ENCODE peak calls at places on chromosomes 3 and 15, in eight cellular contexts. S is heart right ventricle, X is HFFc6, H is mammary epithelial cell, E is ovary, A is AG04450, L is SK-N-SH, O is AG09309. N is an unnamed sample.

GRCh38 chr3:49174586-49174985 is 3.2 kb downstream of the KLHDC8B start:
- DNase-seq in S (no peak), X (no peak), H (no peak), E (no peak), A (no peak), L (no peak), O (no peak), N (no peak)

GRCh38 chr3:49377483-49377882 is 19.3 kb upstream of the GPX1 start:
- DNase-seq in S (no peak), X (no peak), H (peak), E (no peak), A (no peak), L (no peak), O (no peak), N (peak)

GRCh38 chr15:74789171-74789627 is 7.3 kb downstream of the CSK start:
- DNase-seq in S (no peak), X (no peak), H (no peak), E (no peak), A (no peak), L (no peak), O (no peak), N (peak)

GRCh38 chr3:160225181-160226025 is at the start of gene C3orf80:
- DNase-seq in S (peak), X (peak), H (peak), E (no peak), A (no peak), L (peak), O (no peak), N (peak)

GRCh38 chr3:66253790-66254620 is 33.2 kb downstream of the SLC25A26 start:
- DNase-seq in S (no peak), X (peak), H (peak), E (no peak), A (no peak), L (no peak), O (no peak), N (peak)

GRCh38 chr3:120302361-120302760 is 17.3 kb upstream of the GPR156 start:
- DNase-seq in S (no peak), X (no peak), H (no peak), E (no peak), A (no peak), L (no peak), O (no peak), N (no peak)

GRCh38 chr15:37586976-37587375 is 347.5 kb upstream of the TMCO5A start:
- DNase-seq in S (no peak), X (no peak), H (peak), E (no peak), A (no peak), L (no peak), O (no peak), N (no peak)

GRCh38 chr3:12938258-12938711 is 96.9 kb upstream of the RPL32 start:
- DNase-seq in S (no peak), X (no peak), H (no peak), E (peak), A (peak), L (no peak), O (no peak), N (no peak)

GRCh38 chr3:82521657-82522056 is 760.2 kb upstream of the GBE1 start:
- DNase-seq in S (no peak), X (no peak), H (no peak), E (no peak), A (no peak), L (no peak), O (no peak), N (no peak)

GRCh38 chr3:11570789-11571495 is 72.8 kb downstream of the VGLL4 start:
- DNase-seq in S (no peak), X (no peak), H (no peak), E (no peak), A (no peak), L (no peak), O (no peak), N (peak)

GRCh38 chr3:127254730-127255129 is 33.1 kb downstream of the PRR20G start:
- DNase-seq in S (no peak), X (no peak), H (peak), E (no peak), A (no peak), L (peak), O (no peak), N (peak)
- TF ChIP-seq CTCF in S (peak), X (peak), H (peak), E (no peak), A (peak), L (peak), O (peak), N (peak)

GRCh38 chr15:78620021-78620838 is 566 bp downstream of the CHRNA3 start:
- DNase-seq in S (no peak), X (no peak), H (no peak), E (no peak), A (no peak), L (peak), O (no peak), N (no peak)
- TF ChIP-seq CTCF in S (peak), X (no peak), H (no peak), E (no peak), A (peak), L (peak), O (no peak), N (no peak)

DNA sequence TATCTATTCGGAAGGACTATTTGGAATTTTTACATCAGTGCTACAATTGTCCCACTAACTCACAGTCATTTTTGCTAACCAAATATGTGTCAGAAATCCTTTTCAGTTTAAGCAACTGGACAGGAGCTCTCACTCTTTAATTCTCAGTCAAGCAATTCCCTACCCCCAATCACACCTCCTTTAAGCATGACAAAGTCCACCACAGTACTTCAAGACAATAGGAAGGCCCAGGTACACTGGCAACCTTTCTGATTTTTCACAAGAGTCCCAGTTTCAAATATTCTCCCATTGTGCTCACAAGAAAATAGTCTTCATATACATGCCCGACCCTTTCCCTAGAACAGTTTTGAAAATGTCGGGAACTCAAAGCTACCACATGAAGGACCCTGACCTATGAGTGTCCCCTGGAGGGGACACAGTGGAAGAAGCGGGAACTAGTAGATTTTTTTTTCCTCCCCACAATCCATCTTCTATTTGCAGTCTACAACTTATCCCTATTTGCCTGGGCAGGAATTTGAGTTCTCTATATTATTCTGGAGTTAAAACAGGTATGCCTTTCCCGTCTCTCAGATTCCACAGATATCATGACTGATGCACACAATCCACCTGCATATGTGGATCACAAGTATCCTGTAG is 413.5 kb downstream of the TIGIT start:
- DNase-seq in S (no peak), X (no peak), H (peak), E (no peak), A (no peak), L (no peak), O (no peak), N (peak)
- TF ChIP-seq CTCF in S (no peak), X (no peak), H (no peak), E (no peak), A (no peak), L (no peak), O (no peak), N (no peak)

GRCh38 chr15:40441012-40441735 is 421 bp downstream of the BAHD1 start:
- DNase-seq in S (peak), X (peak), H (no peak), E (no peak), A (no peak), L (no peak), O (no peak), N (no peak)
- TF ChIP-seq CTCF in S (no peak), X (peak), H (peak), E (no peak), A (no peak), L (peak), O (no peak), N (no peak)

GRCh38 chr3:157351981-157352380 is 84.7 kb upstream of the PTX3 start:
- DNase-seq in S (no peak), X (no peak), H (no peak), E (no peak), A (no peak), L (no peak), O (no peak), N (no peak)

GRCh38 chr3:157353657-157354056 is 83.0 kb upstream of the PTX3 start:
- DNase-seq in S (no peak), X (no peak), H (no peak), E (no peak), A (no peak), L (no peak), O (no peak), N (no peak)

DNA sequence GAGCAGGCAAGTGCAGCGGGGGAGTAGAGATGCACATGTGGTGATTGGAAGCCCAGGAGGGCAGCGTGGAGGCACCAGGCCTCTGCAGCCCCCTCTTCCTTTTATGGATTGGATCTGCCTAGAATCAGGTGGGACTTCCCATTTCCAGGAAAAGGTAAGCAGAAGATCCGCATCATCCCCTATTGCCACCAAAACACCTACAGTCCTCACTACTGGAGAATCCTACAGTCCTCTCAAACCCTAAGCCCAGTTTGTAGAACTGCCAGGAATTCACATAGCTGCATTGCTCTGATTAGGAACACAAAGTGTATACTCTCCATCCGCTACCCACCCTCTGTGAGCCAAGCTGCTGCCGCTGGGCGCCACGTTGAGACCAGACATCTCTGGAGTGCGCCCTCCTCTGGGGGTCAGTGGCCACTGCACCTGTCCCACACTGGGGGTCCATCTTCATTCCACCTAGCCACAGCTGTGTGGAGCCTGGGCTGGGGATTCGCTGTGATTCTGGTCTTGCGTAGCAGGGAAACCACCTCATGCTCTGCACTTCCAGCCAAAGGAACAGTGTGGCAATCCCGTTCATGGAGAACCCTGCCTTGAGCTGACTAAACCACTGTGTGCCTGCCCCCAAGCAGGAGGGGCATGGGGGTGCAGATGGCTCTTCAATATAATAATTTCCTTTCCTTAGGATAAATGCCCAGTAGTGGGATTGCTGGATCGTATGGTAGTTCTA is 88.9 kb upstream of the PTX3 start:
- DNase-seq in S (no peak), X (no peak), H (no peak), E (no peak), A (no peak), L (no peak), O (no peak), N (no peak)
- TF ChIP-seq CTCF in S (no peak), X (peak), H (peak), E (no peak), A (peak), L (peak), O (peak), N (no peak)

DNA sequence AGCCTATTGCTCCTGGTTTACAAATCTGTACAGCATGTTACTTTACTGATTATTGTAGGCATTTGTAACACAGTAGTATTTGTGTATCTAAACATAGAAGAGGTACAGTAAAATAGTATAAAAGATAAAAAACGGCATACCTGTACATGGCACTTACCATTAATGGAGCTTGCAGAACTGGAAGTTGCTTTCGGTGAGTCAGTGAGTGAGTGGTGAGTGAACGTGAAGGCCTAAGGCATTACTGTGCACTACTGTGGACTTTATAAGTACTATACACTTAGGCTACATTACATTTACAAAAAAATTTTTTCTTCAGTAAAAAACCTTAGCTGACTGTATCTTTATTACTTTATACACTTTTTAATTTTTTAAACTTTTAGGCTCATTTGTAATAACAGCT is 90.9 kb downstream of the RAP2B start:
- DNase-seq in S (no peak), X (peak), H (peak), E (no peak), A (no peak), L (no peak), O (no peak), N (peak)
- TF ChIP-seq CTCF in S (no peak), X (no peak), H (no peak), E (no peak), A (no peak), L (no peak), O (no peak), N (no peak)

GRCh38 chr3:163946785-163947184 is 1131.5 kb downstream of the SI start:
- DNase-seq in S (no peak), X (no peak), H (no peak), E (no peak), A (no peak), L (no peak), O (no peak), N (no peak)

GRCh38 chr3:163953526-163953925 is 1124.8 kb downstream of the SI start:
- DNase-seq in S (no peak), X (no peak), H (no peak), E (no peak), A (no peak), L (no peak), O (no peak), N (no peak)

GRCh38 chr3:163952499-163952898 is 1125.8 kb downstream of the SI start:
- DNase-seq in S (no peak), X (no peak), H (no peak), E (no peak), A (no peak), L (no peak), O (no peak), N (no peak)

DNA sequence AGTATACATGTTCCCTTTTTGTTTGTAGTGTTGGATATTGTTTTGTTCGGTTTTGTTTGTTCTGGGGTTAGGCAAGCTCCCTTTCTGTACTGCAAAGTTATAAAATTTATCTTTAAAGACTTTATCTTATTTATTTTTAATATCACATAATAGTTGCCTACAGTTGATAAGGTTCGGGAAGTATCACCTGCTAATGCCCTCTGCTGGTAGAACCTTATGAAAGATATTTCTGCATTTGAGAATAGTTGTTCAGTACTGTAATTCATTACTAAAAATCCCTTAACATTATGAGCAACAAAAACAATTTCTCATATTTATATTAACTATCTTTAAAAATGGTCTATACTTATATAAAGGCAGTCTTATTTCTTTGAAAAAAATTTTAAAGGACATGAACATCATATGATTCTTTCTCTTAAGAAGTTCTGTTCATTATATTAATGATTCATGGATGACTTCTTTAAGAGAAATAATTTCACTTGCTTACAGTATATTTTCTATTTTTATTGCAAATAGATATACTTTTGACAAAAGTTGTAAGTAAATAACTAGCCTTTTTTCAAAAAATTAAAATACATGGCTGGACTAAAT is 1126.8 kb downstream of the SI start:
- DNase-seq in S (no peak), X (no peak), H (no peak), E (no peak), A (no peak), L (peak), O (no peak), N (peak)
- TF ChIP-seq CTCF in S (peak), X (peak), H (peak), E (no peak), A (no peak), L (peak), O (no peak), N (peak)

DNA sequence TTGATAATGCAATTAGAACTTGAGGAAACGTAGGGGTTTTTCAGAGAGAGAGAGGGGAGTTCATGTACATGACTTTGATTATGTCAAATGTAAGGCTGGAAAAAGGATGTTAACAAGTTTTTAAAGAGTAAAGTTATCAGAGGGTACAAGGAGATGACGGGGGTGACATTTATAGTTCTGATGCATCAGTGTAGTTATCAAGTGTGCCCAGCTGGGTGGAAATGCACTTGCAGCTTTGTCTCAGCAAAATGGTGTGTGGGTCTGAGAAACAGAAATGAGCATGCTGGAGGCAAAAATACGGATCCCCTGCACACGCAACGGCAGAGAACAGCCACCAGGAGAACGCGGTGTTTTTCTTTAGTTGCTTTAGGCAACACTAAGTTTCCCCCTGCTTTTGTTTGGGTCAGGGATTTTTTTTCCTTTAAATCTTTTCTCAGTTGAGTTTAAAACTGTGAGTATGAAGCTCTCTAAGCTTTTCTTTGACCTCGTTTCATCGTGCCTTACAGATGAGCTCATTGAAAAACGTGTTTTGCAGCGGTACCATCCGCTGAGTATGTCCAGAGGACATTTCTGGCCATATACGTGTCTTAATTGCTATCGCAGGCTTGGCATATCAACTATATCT is 205.4 kb downstream of the PDZRN3 start:
- DNase-seq in S (no peak), X (peak), H (peak), E (no peak), A (peak), L (no peak), O (peak), N (peak)
- TF ChIP-seq CTCF in S (no peak), X (peak), H (peak), E (peak), A (peak), L (peak), O (peak), N (no peak)

GRCh38 chr3:53044371-53045106 is 1.3 kb downstream of the SFMBT1 start:
- DNase-seq in S (no peak), X (peak), H (peak), E (peak), A (no peak), L (peak), O (no peak), N (peak)

GRCh38 chr3:53045107-53045783 is 628 bp downstream of the SFMBT1 start:
- DNase-seq in S (peak), X (peak), H (no peak), E (peak), A (no peak), L (peak), O (no peak), N (peak)

GRCh38 chr3:53043738-53044137 is 2.1 kb downstream of the SFMBT1 start:
- DNase-seq in S (no peak), X (no peak), H (no peak), E (no peak), A (no peak), L (no peak), O (no peak), N (no peak)

GRCh38 chr3:53045784-53046170 is at the start of gene SFMBT1:
- DNase-seq in S (peak), X (no peak), H (peak), E (peak), A (no peak), L (peak), O (no peak), N (peak)

DNA sequence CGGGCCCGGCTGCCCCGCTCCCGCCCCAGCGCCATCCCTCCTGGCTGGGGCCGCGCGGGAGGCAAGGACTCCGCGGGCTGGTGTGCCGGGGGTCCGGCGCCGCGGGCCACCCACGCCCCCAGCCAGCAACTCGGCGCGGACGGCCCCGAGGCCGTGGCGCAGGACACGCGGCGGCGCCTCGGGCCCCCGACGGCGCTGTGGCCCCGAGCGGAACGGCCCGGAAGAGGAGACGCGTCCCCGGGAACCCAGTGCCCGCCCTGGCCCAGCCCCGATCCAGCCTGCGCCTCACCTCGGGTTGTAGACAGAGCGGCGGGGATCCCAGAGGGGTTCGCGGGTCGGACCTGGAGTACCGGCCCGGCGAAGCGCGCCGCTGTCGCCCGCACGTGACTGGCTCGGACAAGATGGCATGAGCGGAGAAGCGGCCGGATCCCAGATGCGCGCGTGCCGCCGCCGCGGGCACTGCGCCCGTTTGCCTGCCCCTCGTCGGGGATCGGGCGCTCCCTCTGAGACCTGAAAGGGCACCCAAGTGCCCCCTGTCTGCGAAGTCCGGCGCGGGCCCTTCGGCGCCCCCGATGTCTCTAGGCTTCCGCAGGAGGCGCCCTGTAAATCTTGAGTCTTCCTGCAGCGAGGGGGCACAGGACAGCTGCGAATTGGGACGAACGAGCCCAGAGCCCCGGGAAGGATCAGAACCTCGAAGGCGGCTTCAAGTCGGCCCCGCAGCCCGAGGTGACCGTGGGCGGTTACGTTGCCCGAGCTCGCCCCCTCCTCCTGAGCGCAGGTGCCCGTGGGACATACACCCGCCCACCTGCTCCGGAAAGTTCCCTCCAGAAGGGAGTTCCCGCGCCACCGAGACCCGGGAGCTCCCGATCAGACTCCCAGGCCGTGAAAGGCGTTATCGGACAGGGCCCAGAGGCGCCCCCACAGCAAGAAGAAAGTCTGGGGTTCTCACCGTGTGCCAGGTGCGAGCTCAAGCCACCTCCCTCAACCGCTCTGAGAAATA is 598 bp upstream of the SFMBT1 start:
- DNase-seq in S (peak), X (no peak), H (no peak), E (peak), A (no peak), L (peak), O (no peak), N (peak)
- TF ChIP-seq CTCF in S (peak), X (peak), H (no peak), E (peak), A (peak), L (peak), O (peak), N (no peak)

GRCh38 chr15:56804908-56805307 is 71.6 kb upstream of the ZNF280D start:
- DNase-seq in S (no peak), X (no peak), H (no peak), E (no peak), A (no peak), L (no peak), O (no peak), N (no peak)
- TF ChIP-seq CTCF in S (no peak), X (peak), H (no peak), E (no peak), A (peak), L (peak), O (no peak), N (no peak)